ENCODE peak calls at places on chromosomes 11 and 22, in four cellular contexts. Y is K562, D is H1, Z is HCT116. Q is an unnamed sample.

GRCh38 chr11:75193711-75194110 is 42.8 kb downstream of the SLCO2B1 start:
- DNase-seq in Z (no peak), D (no peak), Y (no peak), Q (no peak)

GRCh38 chr22:26276530-26277200 is 107.4 kb downstream of the SEZ6L start:
- DNase-seq in Y (no peak), D (no peak), Z (no peak), Q (no peak)

GRCh38 chr22:20211997-20212753 is 55.9 kb downstream of the RTN4R start:
- DNase-seq in D (no peak), Z (peak), Y (peak), Q (no peak)

GRCh38 chr11:10770626-10771254 is 19.7 kb downstream of the CTR9 start:
- DNase-seq in D (peak), Z (peak), Y (peak), Q (peak)

GRCh38 chr11:8722156-8722555 is 39.6 kb downstream of the RPL27A start:
- DNase-seq in Z (no peak), D (no peak), Y (no peak), Q (peak)

GRCh38 chr22:30206964-30207363 is 39.6 kb downstream of the LIF start:
- DNase-seq in D (no peak), Y (no peak), Z (peak), Q (peak)

GRCh38 chr11:22454461-22454860 is 116.3 kb downstream of the SLC17A6 start:
- DNase-seq in Y (no peak), D (no peak), Z (no peak), Q (no peak)

GRCh38 chr11:25615076-25615475 is 716.9 kb upstream of the ANO3 start:
- DNase-seq in Z (no peak), D (no peak), Y (no peak), Q (no peak)

GRCh38 chr11:84819561-84819960 is 807.6 kb downstream of the DLG2 start:
- DNase-seq in D (no peak), Y (no peak), Z (no peak), Q (no peak)

GRCh38 chr11:134512061-134512460 is 100.0 kb upstream of the B3GAT1 start:
- DNase-seq in Z (no peak), Y (no peak), D (no peak), Q (no peak)

GRCh38 chr11:92707665-92708064 is 261.8 kb upstream of the MTNR1B start:
- DNase-seq in Y (no peak), D (no peak), Z (no peak), Q (no peak)

GRCh38 chr11:123195182-123196059 is at the start of gene CLMP:
- DNase-seq in D (peak), Y (no peak), Z (no peak), Q (no peak)

GRCh38 chr11:92770981-92771380 is 198.5 kb upstream of the MTNR1B start:
- DNase-seq in Z (no peak), D (no peak), Y (no peak), Q (no peak)

GRCh38 chr22:45647532-45648225 is 24.0 kb upstream of the ATXN10 start:
- DNase-seq in Y (no peak), D (no peak), Z (no peak), Q (no peak)

GRCh38 chr22:38955250-38955775 is 2.1 kb upstream of the APOBEC3A start:
- DNase-seq in Y (no peak), Z (no peak), D (no peak), Q (no peak)

GRCh38 chr22:50034126-50035081 is 21.8 kb upstream of the IL17REL start:
- DNase-seq in D (no peak), Y (no peak), Z (no peak), Q (no peak)

GRCh38 chr11:350723-351255 is 18.5 kb upstream of the B4GALNT4 start:
- DNase-seq in Z (no peak), D (no peak), Y (peak), Q (no peak)

GRCh38 chr11:14182833-14183340 is 176.1 kb downstream of the RRAS2 start:
- DNase-seq in Z (no peak), D (no peak), Y (no peak), Q (no peak)

GRCh38 chr11:100890779-100891178 is 203.7 kb downstream of the ARHGAP42 start:
- DNase-seq in Y (no peak), D (no peak), Z (no peak), Q (no peak)

GRCh38 chr11:68825603-68826002 is 16.1 kb downstream of the CPT1A start:
- DNase-seq in Z (peak), D (peak), Y (peak), Q (peak)

GRCh38 chr22:38570841-38571364 is 920 bp upstream of the DMC1 start:
- DNase-seq in Y (peak), D (no peak), Z (peak), Q (no peak)

GRCh38 chr11:70169136-70169535 is 34.0 kb upstream of the FADD start:
- DNase-seq in Z (no peak), Y (no peak), D (no peak), Q (no peak)

GRCh38 chr11:69520186-69520585 is 38.7 kb downstream of the LINC01488 start:
- DNase-seq in Y (no peak), D (no peak), Z (no peak), Q (no peak)

GRCh38 chr11:19437760-19438159 is 197.0 kb upstream of the E2F8 start:
- DNase-seq in D (no peak), Y (no peak), Z (no peak), Q (no peak)

GRCh38 chr11:19347911-19348310 is 107.2 kb upstream of the E2F8 start:
- DNase-seq in Z (no peak), D (no peak), Y (no peak), Q (no peak)

GRCh38 chr11:78295347-78295746 is 106.6 kb downstream of the USP35 start:
- DNase-seq in Y (no peak), Z (no peak), D (no peak), Q (no peak)

GRCh38 chr11:128714881-128715280 is 21.0 kb downstream of the FLI1 start:
- DNase-seq in D (no peak), Z (no peak), Y (no peak), Q (no peak)

GRCh38 chr11:34331736-34332135 is 26.1 kb downstream of the ABTB2 start:
- DNase-seq in Y (no peak), Z (no peak), D (no peak), Q (no peak)

GRCh38 chr11:63944987-63945386 is 6.2 kb downstream of the NAA40 start:
- DNase-seq in Z (no peak), D (no peak), Y (no peak), Q (peak)

GRCh38 chr11:33515347-33515746 is 185.3 kb downstream of the C11orf91 start:
- DNase-seq in D (no peak), Z (no peak), Y (no peak), Q (no peak)

GRCh38 chr11:115695677-115696451 is 191.6 kb upstream of the CADM1 start:
- DNase-seq in D (no peak), Y (no peak), Z (no peak), Q (no peak)

GRCh38 chr11:73269353-73270088 is 2.6 kb upstream of the P2RY6 start:
- DNase-seq in Z (no peak), D (no peak), Y (no peak), Q (no peak)

GRCh38 chr11:61384271-61385242 is 7.8 kb upstream of the TMEM216 start:
- DNase-seq in Y (peak), D (peak), Z (no peak), Q (peak)

GRCh38 chr11:103395612-103396011 is 286.4 kb downstream of the DYNC2H1 start:
- DNase-seq in D (no peak), Y (no peak), Z (no peak), Q (peak)

DNA sequence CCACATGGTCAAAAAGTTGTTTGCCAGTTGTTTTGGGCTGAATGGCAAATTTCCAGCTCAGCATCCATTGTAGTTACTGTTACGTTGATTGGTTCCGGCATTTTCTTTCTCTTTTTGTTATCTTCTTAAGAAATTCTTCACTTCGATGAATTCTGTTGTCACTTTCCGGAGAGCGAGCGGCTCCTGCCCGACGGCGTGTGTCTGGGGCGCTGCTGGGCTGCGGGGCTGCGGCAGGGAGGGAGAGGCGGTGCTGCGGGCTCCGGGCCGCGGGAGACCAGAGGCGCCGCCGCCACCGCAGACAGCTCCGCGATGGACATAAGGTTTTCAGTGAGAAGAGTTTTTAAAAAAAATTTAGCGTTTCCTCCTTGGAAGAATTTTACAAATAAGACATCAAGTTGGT is 117.4 kb downstream of the RRM1 start:
- DNase-seq in Z (no peak), D (peak), Y (no peak), Q (no peak)
- TF ChIP-seq SIN3A in Z (no peak), D (no peak), Y (no peak), Q (no peak)

GRCh38 chr11:66494458-66494857 is 14.2 kb downstream of the DPP3 start:
- DNase-seq in Z (no peak), Y (no peak), D (no peak), Q (no peak)
- TF ChIP-seq FOSL1 in Z (no peak), Y (no peak), D (no peak), Q (no peak)

GRCh38 chr11:54558407-54558806 is 45.4 kb downstream of the OR4C46 start:
- DNase-seq in D (no peak), Z (no peak), Y (peak), Q (no peak)

GRCh38 chr11:54558919-54559318 is 44.9 kb downstream of the OR4C46 start:
- DNase-seq in Y (peak), Z (no peak), D (no peak), Q (no peak)
- TF ChIP-seq SIN3A in Y (no peak), Z (no peak), D (no peak), Q (no peak)

DNA sequence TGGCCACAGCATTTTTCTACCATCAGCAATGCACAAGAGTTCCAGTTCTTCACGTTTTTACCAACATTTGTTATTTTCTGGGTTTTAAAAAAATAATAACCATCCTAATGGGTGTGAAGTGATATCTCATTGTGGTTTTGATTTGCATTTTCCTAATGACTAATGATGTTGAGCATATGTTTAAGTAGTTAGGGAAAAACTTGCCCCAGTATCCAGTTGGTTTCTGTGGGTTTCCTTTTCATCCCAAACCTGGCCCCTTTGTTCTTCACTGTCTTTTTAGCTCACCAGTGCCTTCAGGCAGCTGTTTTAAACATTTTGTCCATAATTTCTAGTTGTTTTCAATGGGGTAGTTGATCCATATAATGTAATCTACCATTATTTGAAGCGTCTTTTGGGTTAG is 14.7 kb upstream of the PTS start:
- DNase-seq in D (no peak), Y (no peak), Z (no peak), Q (no peak)
- TF ChIP-seq FOSL1 in D (no peak), Y (no peak), Z (no peak), Q (no peak)